ENCODE peak calls at places on chromosomes 6 and 20, in nine cellular contexts. H, A, L, Q, K, R, X, O and V are unnamed samples.

GRCh38 chr20:10218536-10219451 is at the start of gene SNAP25:
- DNase-seq in Q (peak; percentile 64), K (peak; percentile 83), O (peak; percentile 23), X (no peak), L (no peak), A (peak; percentile 65), H (peak; percentile 96), R (peak; percentile 81), V (no peak)

GRCh38 chr6:74785236-74785635 is 420.6 kb downstream of the COL12A1 start:
- DNase-seq in X (no peak), Q (no peak), A (peak; percentile 21), K (no peak), O (no peak), R (no peak), H (no peak), L (no peak), V (no peak)

GRCh38 chr6:93416575-93417420 is 2.6 kb downstream of the EPHA7 start:
- DNase-seq in O (no peak), Q (peak; percentile 16), H (peak; percentile 79), X (peak; percentile 13), L (peak; percentile 44), K (peak; percentile 3), A (peak; percentile 3), R (no peak), V (no peak)

GRCh38 chr20:16689906-16690305 is 39.9 kb upstream of the SNRPB2 start:
- DNase-seq in H (no peak), X (no peak), A (no peak), Q (no peak), R (no peak), L (no peak), O (no peak), K (no peak), V (no peak)

GRCh38 chr6:36765190-36765941 is 67.7 kb downstream of the RAB44 start:
- DNase-seq in R (no peak), A (no peak), K (no peak), X (no peak), L (no peak), Q (no peak), H (no peak), O (no peak), V (no peak)

GRCh38 chr20:1588869-1589460 is 30.8 kb downstream of the SIRPB1 start:
- DNase-seq in K (no peak), A (no peak), R (no peak), X (no peak), O (no peak), H (no peak), Q (no peak), L (no peak), V (no peak)

GRCh38 chr20:49482621-49483017 is at the start of gene KCNB1:
- DNase-seq in L (peak; percentile 60), X (peak; percentile 58), R (no peak), H (peak; percentile 94), A (peak; percentile 72), Q (peak; percentile 34), O (peak; percentile 49), K (peak; percentile 36), V (peak; percentile 58)

GRCh38 chr20:35368616-35369423 is 43.0 kb downstream of the UQCC1 start:
- DNase-seq in O (no peak), L (no peak), X (peak; percentile 41), K (no peak), H (peak; percentile 29), R (no peak), Q (no peak), A (peak; percentile 14), V (no peak)

GRCh38 chr20:32845786-32846185 is 12.9 kb upstream of the EFCAB8 start:
- DNase-seq in K (no peak), H (no peak), A (peak; percentile 36), R (no peak), L (no peak), X (no peak), O (no peak), Q (no peak), V (no peak)

GRCh38 chr6:9412951-9413559 is 977.7 kb upstream of the SLC35B3 start:
- DNase-seq in K (no peak), R (no peak), X (peak; percentile 7), H (peak; percentile 75), Q (no peak), L (no peak), O (no peak), A (peak; percentile 40), V (peak; percentile 27)

GRCh38 chr20:11917663-11918062 is at the start of gene BTBD3:
- DNase-seq in X (peak; percentile 83), O (peak; percentile 33), R (peak; percentile 29), A (peak; percentile 64), H (no peak), Q (peak; percentile 55), L (peak; percentile 43), K (no peak), V (no peak)

GRCh38 chr6:130466744-130467052 is 100.9 kb downstream of the TMEM200A start:
- DNase-seq in O (no peak), X (no peak), K (no peak), A (peak; percentile 32), Q (no peak), H (peak; percentile 15), R (no peak), L (no peak), V (no peak)

GRCh38 chr6:43842964-43843645 is 73.1 kb downstream of the VEGFA start:
- DNase-seq in A (no peak), O (no peak), Q (no peak), L (no peak), R (no peak), H (no peak), K (no peak), X (no peak), V (no peak)

GRCh38 chr20:46122516-46123481 is 4.7 kb downstream of the CD40 start:
- DNase-seq in H (no peak), K (no peak), Q (no peak), O (no peak), X (no peak), A (no peak), R (no peak), L (no peak), V (no peak)

GRCh38 chr20:57627972-57628650 is 7.9 kb upstream of the ZBP1 start:
- DNase-seq in Q (no peak), L (no peak), R (no peak), O (peak; percentile 68), A (peak; percentile 69), X (peak; percentile 76), K (no peak), H (no peak), V (no peak)

GRCh38 chr6:159874475-159874874 is 16.3 kb upstream of the MAS1 start:
- DNase-seq in A (peak; percentile 12), L (no peak), Q (no peak), K (no peak), H (no peak), X (peak; percentile 59), O (peak; percentile 40), R (no peak), V (no peak)

GRCh38 chr6:29745386-29745785 is 22.2 kb downstream of the HLA-F start:
- DNase-seq in Q (no peak), R (no peak), X (no peak), A (no peak), H (no peak), O (no peak), L (no peak), K (no peak), V (no peak)

GRCh38 chr20:52943185-52943841 is 28.8 kb upstream of the TSHZ2 start:
- DNase-seq in H (no peak), K (no peak), R (no peak), O (no peak), L (no peak), X (no peak), A (peak; percentile 82), Q (no peak), V (no peak)

GRCh38 chr20:63945031-63945658 is 11.1 kb downstream of the UCKL1 start:
- DNase-seq in H (no peak), Q (no peak), X (no peak), A (no peak), K (no peak), L (no peak), R (no peak), O (no peak), V (no peak)

DNA sequence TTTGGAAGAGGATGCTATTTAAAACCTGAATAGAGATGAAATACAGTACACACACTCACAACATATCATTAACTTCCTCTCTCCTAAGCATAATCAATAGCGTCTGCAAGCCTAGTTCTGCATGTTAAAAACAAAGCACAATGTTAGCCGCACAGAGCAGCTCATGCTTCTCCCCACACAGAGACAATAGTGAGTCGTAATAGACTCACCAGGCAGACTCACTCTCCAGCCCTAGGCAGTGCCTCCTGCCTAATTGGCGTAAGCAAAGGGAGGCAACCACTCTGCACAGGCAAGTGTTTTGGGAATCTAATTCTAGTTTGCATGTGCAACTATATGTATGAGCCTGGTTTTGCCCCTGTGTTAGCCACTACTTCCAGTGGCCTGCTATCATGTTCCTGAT is 45.7 kb upstream of the ARID1B start:
- DNase-seq in R (no peak), A (peak; percentile 83), H (no peak), L (no peak), K (no peak), X (no peak), O (no peak), Q (no peak), V (no peak)
- H3K27ac ChIP-seq in R (no peak overlapping the region), A (no peak overlapping the region), H (no peak overlapping the region), L (no peak overlapping the region), K (no peak overlapping the region), X (no peak overlapping the region), O (no peak overlapping the region), Q (no peak overlapping the region), V (no peak overlapping the region)

DNA sequence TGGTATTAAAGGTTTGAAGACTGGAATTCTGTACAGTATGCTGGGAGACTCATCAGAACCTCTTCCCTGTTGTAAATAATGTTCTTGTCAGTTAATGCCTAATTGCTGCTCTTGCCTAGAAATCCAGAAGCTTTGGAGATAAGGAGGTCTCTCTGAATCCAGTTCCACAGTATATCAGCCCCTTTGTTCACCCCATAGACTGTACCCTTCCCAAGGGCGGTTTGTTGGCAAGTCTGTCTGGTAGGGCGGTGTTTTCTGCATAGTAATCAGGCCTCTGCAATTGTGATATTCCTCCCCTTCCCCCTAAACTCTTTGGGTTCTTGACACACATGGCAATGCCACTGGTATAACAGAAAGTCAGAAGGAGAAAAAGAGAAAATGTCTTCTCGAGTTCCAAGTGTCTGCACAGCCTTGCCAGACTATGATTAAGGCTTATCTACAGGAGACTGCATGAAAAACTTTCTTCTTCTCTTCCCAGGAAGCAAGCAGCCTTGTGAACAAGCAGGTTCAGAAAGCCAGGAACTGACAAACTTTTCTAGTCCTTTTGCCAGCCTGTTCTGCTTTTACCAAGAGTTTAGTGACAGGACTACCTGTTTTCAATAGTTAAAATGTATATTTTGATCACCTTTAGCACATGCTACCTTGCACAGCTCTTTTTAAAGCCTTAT is 45.5 kb downstream of the FOXO3 start:
- DNase-seq in R (no peak), H (no peak), Q (no peak), L (no peak), K (no peak), O (no peak), X (no peak), A (no peak), V (no peak)
- H3K27ac ChIP-seq in R (no peak overlapping the region), H (no peak overlapping the region), Q (no peak overlapping the region), L (no peak overlapping the region), K (no peak overlapping the region), O (peak overlapping the region; percentile 50), X (peak overlapping the region; percentile 63), A (no peak overlapping the region), V (no peak overlapping the region)

GRCh38 chr6:56151825-56152224 is 95.6 kb downstream of the COL21A1 start:
- DNase-seq in Q (no peak), K (no peak), X (no peak), H (peak; percentile 2), O (no peak), L (no peak), R (no peak), A (no peak), V (no peak)
- H3K27ac ChIP-seq in Q (no peak overlapping the region), K (no peak overlapping the region), X (no peak overlapping the region), H (no peak overlapping the region), O (no peak overlapping the region), L (no peak overlapping the region), R (no peak overlapping the region), A (no peak overlapping the region), V (no peak overlapping the region)

GRCh38 chr20:56409946-56410345 is 2.1 kb upstream of the CASS4 start:
- DNase-seq in R (no peak), Q (no peak), H (no peak), X (no peak), L (no peak), K (no peak), O (no peak), A (no peak), V (no peak)
- H3K27ac ChIP-seq in R (peak overlapping the region; percentile 54), Q (no peak overlapping the region), H (no peak overlapping the region), X (peak overlapping the region; percentile 75), L (peak overlapping the region; percentile 44), K (no peak overlapping the region), O (no peak overlapping the region), A (peak overlapping the region; percentile 1), V (no peak overlapping the region)